ENCODE peak calls at places on chromosomes 13 and 19, in six cellular contexts. B, V, F, O, W and J are unnamed samples.

GRCh38 chr13:29594310-29594709 is 1.2 kb downstream of the SLC7A1 start:
- DNase-seq in B (peak), V (peak), F (peak), O (peak), W (no peak), J (peak)

GRCh38 chr19:21321996-21322395 is 7.2 kb downstream of the ZNF708 start:
- DNase-seq in B (no peak), V (peak), F (no peak), O (no peak), W (no peak), J (no peak)

GRCh38 chr19:7850975-7851622 is 21.1 kb downstream of the EVI5L start:
- DNase-seq in B (no peak), V (no peak), F (no peak), O (no peak), W (no peak), J (no peak)

GRCh38 chr19:48798937-48799336 is 11.9 kb downstream of the BCAT2 start:
- DNase-seq in B (no peak), V (peak), F (no peak), O (no peak), W (no peak), J (no peak)

GRCh38 chr19:43465468-43466120 is at the start of gene LYPD3:
- DNase-seq in B (no peak), V (peak), F (no peak), O (no peak), W (no peak), J (peak)

GRCh38 chr13:98254541-98254940 is 77.5 kb upstream of the RNF113B start:
- DNase-seq in B (no peak), V (peak), F (no peak), O (no peak), W (no peak), J (no peak)

GRCh38 chr13:102587916-102588315 is 8.9 kb upstream of the TPP2 start:
- DNase-seq in B (no peak), V (no peak), F (no peak), O (no peak), W (no peak), J (no peak)

GRCh38 chr19:3167533-3168272 is 10.9 kb upstream of the S1PR4 start:
- DNase-seq in B (no peak), V (no peak), F (no peak), O (no peak), W (no peak), J (no peak)

GRCh38 chr19:47697863-47698609 is 15.2 kb upstream of the EHD2 start:
- DNase-seq in B (peak), V (peak), F (peak), O (peak), W (peak), J (peak)

GRCh38 chr13:35917252-35917941 is 213.8 kb downstream of the DCLK1 start:
- DNase-seq in B (no peak), V (peak), F (no peak), O (no peak), W (no peak), J (no peak)

GRCh38 chr19:31386806-31387205 is 37.6 kb upstream of the TSHZ3 start:
- DNase-seq in B (no peak), V (no peak), F (no peak), O (no peak), W (no peak), J (no peak)

GRCh38 chr13:95438297-95438696 is 114.2 kb upstream of the CLDN10 start:
- DNase-seq in B (no peak), V (no peak), F (no peak), O (no peak), W (no peak), J (no peak)

GRCh38 chr13:26503826-26504594 is 53.5 kb upstream of the WASF3 start:
- DNase-seq in B (no peak), V (no peak), F (no peak), O (no peak), W (no peak), J (no peak)